ENCODE peak calls at places on chromosomes 5 and 9, in ten cellular contexts. D is GM10248; J is cardiac fibroblast; U is CD8-positive, alpha-beta T cell; R is HTR-8/SVneo; W is GM12892; E is HCT116; L is fibroblast of lung; C is SJSA1; V is ecto neural progenitor cell. N is an unnamed sample.

GRCh38 chr5:108196276-108196675 is 185.6 kb downstream of the FBXL17 start:
- DNase-seq in D (no peak), J (peak; percentile 15), U (no peak), R (no peak), W (no peak), E (no peak), L (no peak), C (no peak), V (no peak), N (no peak)

GRCh38 chr5:117623042-117623815 is 1048.6 kb upstream of the SEMA6A start:
- DNase-seq in D (no peak), J (peak; percentile 32), U (no peak), R (no peak), W (no peak), E (no peak), L (peak; percentile 25), C (no peak), V (no peak), N (peak; percentile 11)

GRCh38 chr9:14661421-14662059 is 31.7 kb downstream of the ZDHHC21 start:
- DNase-seq in D (peak; percentile 20), J (peak; percentile 63), U (no peak), R (no peak), W (no peak), E (no peak), L (peak; percentile 60), C (no peak), V (no peak), N (peak; percentile 61)

GRCh38 chr5:115439639-115440038 is 104.9 kb downstream of the FEM1C start:
- DNase-seq in D (no peak), J (no peak), U (no peak), R (no peak), W (no peak), E (no peak), L (no peak), C (no peak), V (no peak), N (no peak)

GRCh38 chr9:71941060-71941568 is 29.7 kb downstream of the C9orf85 start:
- DNase-seq in D (no peak), J (peak; percentile 64), U (no peak), R (no peak), W (no peak), E (no peak), L (peak; percentile 22), C (no peak), V (no peak), N (peak; percentile 10)

GRCh38 chr5:3602713-3603502 is 7.3 kb downstream of the IRX1 start:
- DNase-seq in D (no peak), J (peak; percentile 17), U (no peak), R (no peak), W (no peak), E (no peak), L (no peak), C (no peak), V (peak; percentile 82), N (peak; percentile 15)

GRCh38 chr9:84583866-84584265 is 85.7 kb upstream of the NTRK2 start:
- DNase-seq in D (no peak), J (no peak), U (no peak), R (no peak), W (no peak), E (no peak), L (no peak), C (no peak), V (no peak), N (no peak)

GRCh38 chr5:169906745-169907649 is 73.3 kb downstream of the INSYN2B start:
- DNase-seq in D (no peak), J (peak; percentile 7), U (no peak), R (no peak), W (no peak), E (no peak), L (peak; percentile 36), C (no peak), V (no peak), N (no peak)

GRCh38 chr9:107211331-107211730 is 71.7 kb upstream of the RAD23B start:
- DNase-seq in D (no peak), J (no peak), U (no peak), R (no peak), W (no peak), E (no peak), L (no peak), C (no peak), V (no peak), N (no peak)

GRCh38 chr9:126614455-126615248 is 924 bp downstream of the LMX1B start:
- DNase-seq in D (no peak), J (no peak), U (no peak), R (no peak), W (peak; percentile 27), E (no peak), L (no peak), C (no peak), V (peak; percentile 70), N (no peak)

GRCh38 chr9:28445211-28445610 is 871.9 kb upstream of the C9orf72 start:
- DNase-seq in D (no peak), J (no peak), U (no peak), R (no peak), W (no peak), E (no peak), L (no peak), C (no peak), V (no peak), N (no peak)

GRCh38 chr5:95448836-95449235 is 57.7 kb downstream of the FAM81B start:
- DNase-seq in D (no peak), J (no peak), U (no peak), R (no peak), W (no peak), E (no peak), L (no peak), C (no peak), V (no peak), N (no peak)

GRCh38 chr5:65927497-65928340 is 1.3 kb downstream of the ERBIN start:
- DNase-seq in D (peak; percentile 58), J (peak; percentile 70), U (no peak), R (no peak), W (no peak), E (no peak), L (peak; percentile 71), C (no peak), V (no peak), N (peak; percentile 70)

GRCh38 chr9:70091103-70091502 is 47.5 kb downstream of the MAMDC2 start:
- DNase-seq in D (no peak), J (no peak), U (no peak), R (no peak), W (no peak), E (no peak), L (no peak), C (no peak), V (no peak), N (no peak)

N was measured in fibroblast of pulmonary artery.